ENCODE peak calls at places on chromosomes 13 and 19, in four cellular contexts. One of them, this sample, is unnamed.

GRCh38 chr19:771332-771785 is 20.4 kb downstream of the MISP start:
- DNase-seq in HepG2: peak
- DNase-seq in A549: peak
- DNase-seq in GM12878: no peak
- DNase-seq in this sample: peak

GRCh38 chr13:35894636-35895035 is 236.5 kb downstream of the DCLK1 start:
- DNase-seq in A549: no peak
- DNase-seq in HepG2: no peak
- DNase-seq in GM12878: no peak
- DNase-seq in this sample: no peak

GRCh38 chr19:15428956-15429824 is 10.4 kb upstream of the AKAP8L start:
- DNase-seq in A549: no peak
- DNase-seq in HepG2: no peak
- DNase-seq in GM12878: no peak
- DNase-seq in this sample: no peak

GRCh38 chr19:16061943-16062342 is 14.4 kb upstream of the TPM4 start:
- DNase-seq in A549: no peak
- DNase-seq in HepG2: no peak
- DNase-seq in GM12878: no peak
- DNase-seq in this sample: no peak

GRCh38 chr13:111462221-111462764 is 141.9 kb downstream of the TEX29 start:
- DNase-seq in A549: no peak
- DNase-seq in GM12878: no peak
- DNase-seq in HepG2: no peak
- DNase-seq in this sample: no peak

GRCh38 chr13:105991622-105992254 is 543.7 kb downstream of the EFNB2 start:
- DNase-seq in GM12878: no peak
- DNase-seq in A549: peak
- DNase-seq in HepG2: no peak
- DNase-seq in this sample: no peak

GRCh38 chr13:82627183-82627582 is 1255.1 kb downstream of the SLITRK1 start:
- DNase-seq in GM12878: no peak
- DNase-seq in A549: peak
- DNase-seq in HepG2: no peak
- DNase-seq in this sample: no peak

GRCh38 chr19:31675187-31675913 is 326.1 kb upstream of the TSHZ3 start:
- DNase-seq in GM12878: no peak
- DNase-seq in HepG2: no peak
- DNase-seq in A549: no peak
- DNase-seq in this sample: no peak

GRCh38 chr19:21566073-21566472 is 60.7 kb downstream of the ZNF429 start:
- DNase-seq in A549: no peak
- DNase-seq in GM12878: no peak
- DNase-seq in HepG2: no peak
- DNase-seq in this sample: no peak

GRCh38 chr19:40604647-40605200 is 3.6 kb downstream of the LTBP4 start:
- DNase-seq in A549: peak
- DNase-seq in HepG2: no peak
- DNase-seq in GM12878: no peak
- DNase-seq in this sample: peak

GRCh38 chr13:28568286-28568685 is 73.4 kb upstream of the FLT1 start:
- DNase-seq in GM12878: no peak
- DNase-seq in HepG2: no peak
- DNase-seq in A549: no peak
- DNase-seq in this sample: peak

GRCh38 chr19:6424939-6425731 is 524 bp upstream of the KHSRP start:
- DNase-seq in GM12878: peak
- DNase-seq in A549: peak
- DNase-seq in HepG2: peak
- DNase-seq in this sample: peak

GRCh38 chr19:10885241-10886169 is 14.2 kb downstream of the CARM1 start:
- DNase-seq in GM12878: no peak
- DNase-seq in A549: no peak
- DNase-seq in HepG2: no peak
- DNase-seq in this sample: no peak

GRCh38 chr19:45322311-45322710 is 364 bp downstream of the CKM start:
- DNase-seq in GM12878: no peak
- DNase-seq in HepG2: peak
- DNase-seq in A549: no peak
- DNase-seq in this sample: no peak

GRCh38 chr19:6226444-6227155 is 53.2 kb downstream of the MLLT1 start:
- DNase-seq in GM12878: no peak
- DNase-seq in A549: no peak
- DNase-seq in HepG2: no peak
- DNase-seq in this sample: no peak

GRCh38 chr19:33373701-33374405 is at the start of gene CEBPG:
- DNase-seq in GM12878: no peak
- DNase-seq in A549: no peak
- DNase-seq in HepG2: no peak
- DNase-seq in this sample: peak

GRCh38 chr13:109592776-109593175 is 193.6 kb downstream of the IRS2 start:
- DNase-seq in HepG2: peak
- DNase-seq in A549: no peak
- DNase-seq in GM12878: no peak
- DNase-seq in this sample: no peak

GRCh38 chr13:101916758-101917474 is 464.4 kb downstream of the ITGBL1 start:
- DNase-seq in GM12878: no peak
- DNase-seq in A549: no peak
- DNase-seq in HepG2: no peak
- DNase-seq in this sample: no peak

GRCh38 chr19:33350538-33351309 is 22.8 kb upstream of the CEBPG start:
- DNase-seq in A549: peak
- DNase-seq in HepG2: no peak
- DNase-seq in GM12878: no peak
- DNase-seq in this sample: no peak

GRCh38 chr13:109917422-109917821 is 131.0 kb upstream of the IRS2 start:
- DNase-seq in A549: no peak
- DNase-seq in HepG2: no peak
- DNase-seq in GM12878: no peak
- DNase-seq in this sample: no peak

GRCh38 chr19:16209266-16209665 is 11.6 kb downstream of the AP1M1 start:
- DNase-seq in HepG2: no peak
- DNase-seq in GM12878: no peak
- DNase-seq in A549: no peak
- DNase-seq in this sample: no peak

GRCh38 chr13:76271728-76272232 is 614.4 kb downstream of the KCTD12 start:
- DNase-seq in A549: no peak
- DNase-seq in GM12878: no peak
- DNase-seq in HepG2: no peak
- DNase-seq in this sample: no peak

GRCh38 chr19:43636121-43636683 is 3.4 kb downstream of the CADM4 start:
- DNase-seq in A549: no peak
- DNase-seq in HepG2: peak
- DNase-seq in GM12878: no peak
- DNase-seq in this sample: no peak

GRCh38 chr19:32599736-32600157 is 18.8 kb downstream of the PDCD5 start:
- DNase-seq in A549: peak
- DNase-seq in GM12878: no peak
- DNase-seq in HepG2: peak
- DNase-seq in this sample: peak

GRCh38 chr19:33071887-33072286 is 7.2 kb upstream of the RHPN2 start:
- DNase-seq in A549: peak
- DNase-seq in GM12878: no peak
- DNase-seq in HepG2: no peak
- DNase-seq in this sample: no peak

GRCh38 chr19:40205760-40206159 is 12.4 kb downstream of the TTC9B start:
- DNase-seq in A549: no peak
- DNase-seq in GM12878: no peak
- DNase-seq in HepG2: no peak
- DNase-seq in this sample: no peak

GRCh38 chr19:32594021-32594420 is 13.0 kb downstream of the PDCD5 start:
- DNase-seq in HepG2: no peak
- DNase-seq in A549: no peak
- DNase-seq in GM12878: no peak
- DNase-seq in this sample: no peak

GRCh38 chr19:47598407-47599349 is 10.3 kb upstream of the BICRA start:
- DNase-seq in GM12878: no peak
- DNase-seq in HepG2: peak
- DNase-seq in A549: peak
- DNase-seq in this sample: no peak

GRCh38 chr13:108214511-108215383 is 589 bp downstream of the LIG4 start:
- DNase-seq in A549: no peak
- DNase-seq in HepG2: no peak
- DNase-seq in GM12878: no peak
- DNase-seq in this sample: no peak

GRCh38 chr19:2261438-2262172 is 5.4 kb upstream of the JSRP1 start:
- DNase-seq in GM12878: no peak
- DNase-seq in A549: peak
- DNase-seq in HepG2: no peak
- DNase-seq in this sample: peak

GRCh38 chr19:55117063-55117635 is 288 bp downstream of the PPP1R12C start:
- DNase-seq in HepG2: no peak
- DNase-seq in A549: no peak
- DNase-seq in GM12878: no peak
- DNase-seq in this sample: no peak

GRCh38 chr19:47545061-47545948 is 27.6 kb downstream of the ZNF541 start:
- DNase-seq in GM12878: no peak
- DNase-seq in HepG2: no peak
- DNase-seq in A549: no peak
- DNase-seq in this sample: no peak

GRCh38 chr13:90355162-90355751 is 992.2 kb upstream of the MIR17HG start:
- DNase-seq in HepG2: no peak
- DNase-seq in A549: no peak
- DNase-seq in GM12878: no peak
- DNase-seq in this sample: no peak

GRCh38 chr13:84648069-84648640 is 765.9 kb upstream of the SLITRK1 start:
- DNase-seq in HepG2: no peak
- DNase-seq in A549: no peak
- DNase-seq in GM12878: no peak
- DNase-seq in this sample: no peak

GRCh38 chr13:84649853-84650252 is 767.6 kb upstream of the SLITRK1 start:
- DNase-seq in A549: no peak
- DNase-seq in GM12878: no peak
- DNase-seq in HepG2: no peak
- DNase-seq in this sample: no peak

GRCh38 chr13:84654654-84655244 is 772.5 kb upstream of the SLITRK1 start:
- DNase-seq in GM12878: no peak
- DNase-seq in A549: no peak
- DNase-seq in HepG2: no peak
- DNase-seq in this sample: no peak

GRCh38 chr13:84653915-84654534 is 771.8 kb upstream of the SLITRK1 start:
- DNase-seq in A549: no peak
- DNase-seq in HepG2: no peak
- DNase-seq in GM12878: no peak
- DNase-seq in this sample: no peak

DNA sequence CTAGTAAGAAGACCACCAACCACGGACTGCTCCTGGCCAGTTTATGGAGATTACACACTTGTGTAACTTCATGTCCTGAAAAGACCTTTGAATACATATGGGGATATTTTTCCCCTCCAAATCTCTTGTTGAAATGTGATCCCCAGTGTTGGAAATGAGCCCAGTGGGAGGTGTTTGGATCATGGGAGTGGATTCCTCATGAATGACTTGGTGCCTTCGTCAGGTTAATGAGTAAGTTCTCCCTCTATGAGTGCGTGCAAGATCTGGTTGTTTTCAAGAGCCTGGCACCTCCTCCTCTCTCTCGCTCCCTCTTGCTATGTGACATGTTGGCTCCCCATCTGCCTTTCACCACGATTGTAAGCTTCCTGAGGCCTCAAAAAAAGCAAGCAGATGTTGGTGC is 769.0 kb upstream of the SLITRK1 start:
- DNase-seq in HepG2: peak
- DNase-seq in A549: no peak
- DNase-seq in GM12878: no peak
- DNase-seq in this sample: no peak
- TF ChIP-seq CHD4 in HepG2: no peak
- TF ChIP-seq CHD4 in A549: no peak
- TF ChIP-seq CHD4 in GM12878: no peak
- TF ChIP-seq CHD4 in this sample: no peak

DNA sequence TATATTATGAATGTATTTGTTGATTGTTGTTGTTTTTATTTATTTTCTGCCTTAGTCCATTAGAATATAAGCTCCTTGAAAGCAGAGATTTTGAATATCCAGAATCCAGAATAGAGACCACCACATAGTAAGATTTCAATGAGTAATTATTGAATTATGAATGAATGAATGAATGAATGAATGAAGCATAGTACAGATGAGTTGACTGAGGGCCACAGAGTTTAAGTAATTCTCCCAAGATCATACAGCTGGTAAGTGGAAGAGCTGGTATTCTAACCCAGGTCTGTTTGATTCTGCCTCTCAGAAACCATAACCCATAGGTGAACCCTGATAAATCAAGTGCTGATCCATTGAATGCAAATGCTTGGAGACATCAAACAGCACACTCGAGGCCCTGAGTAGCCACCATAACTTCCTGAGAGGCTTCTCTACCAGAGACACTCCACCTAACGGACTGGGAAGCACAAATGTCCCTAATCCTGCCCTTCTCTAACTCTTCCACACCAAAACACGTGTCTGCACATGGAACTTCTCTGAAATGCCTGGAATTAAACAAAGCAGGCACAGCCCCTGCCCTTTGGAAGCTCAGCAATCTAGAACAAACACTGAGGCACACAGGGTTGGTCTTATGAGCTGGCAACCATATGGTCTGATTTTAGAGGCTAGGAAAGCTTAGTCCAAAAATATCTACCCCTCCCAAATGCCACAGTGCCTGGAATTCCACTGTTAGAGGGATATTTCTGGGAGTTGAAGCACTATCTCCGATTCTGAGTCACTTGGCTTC is 190.1 kb downstream of the FOXO1 start:
- DNase-seq in GM12878: no peak
- DNase-seq in A549: peak
- DNase-seq in HepG2: peak
- DNase-seq in this sample: no peak
- TF ChIP-seq CHD4 in GM12878: no peak
- TF ChIP-seq CHD4 in A549: no peak
- TF ChIP-seq CHD4 in HepG2: no peak
- TF ChIP-seq CHD4 in this sample: no peak

GRCh38 chr19:49997709-49998108 is 27.5 kb downstream of the VRK3 start:
- DNase-seq in GM12878: peak
- DNase-seq in HepG2: peak
- DNase-seq in A549: peak
- DNase-seq in this sample: peak
- TF ChIP-seq CHD4 in GM12878: no peak
- TF ChIP-seq CHD4 in HepG2: no peak
- TF ChIP-seq CHD4 in A549: no peak
- TF ChIP-seq CHD4 in this sample: no peak

GRCh38 chr13:62910541-62910940 is 1494.9 kb upstream of the PCDH20 start:
- DNase-seq in A549: no peak
- DNase-seq in GM12878: no peak
- DNase-seq in HepG2: no peak
- DNase-seq in this sample: no peak
- TF ChIP-seq CHD4 in A549: no peak
- TF ChIP-seq CHD4 in GM12878: no peak
- TF ChIP-seq CHD4 in HepG2: no peak
- TF ChIP-seq CHD4 in this sample: no peak

This sample was measured in K562.